ENCODE peak calls at places on chromosomes 1 and 21, in six cellular contexts. F, K, S, P, E and M are unnamed samples.

GRCh38 chr1:227490478-227490877 is 72.9 kb upstream of the ZNF678 start:
- DNase-seq in F (no peak), K (no peak), S (no peak), P (peak), E (no peak), M (no peak)

GRCh38 chr21:28237661-28238060 is 755.0 kb downstream of the LTN1 start:
- DNase-seq in F (no peak), K (no peak), S (no peak), P (no peak), E (no peak), M (no peak)

GRCh38 chr21:44933199-44933937 is 6.5 kb upstream of the SLX9 start:
- DNase-seq in F (no peak), K (no peak), S (no peak), P (no peak), E (no peak), M (no peak)

GRCh38 chr1:6888268-6888667 is 103.0 kb downstream of the CAMTA1 start:
- DNase-seq in F (no peak), K (no peak), S (no peak), P (no peak), E (no peak), M (no peak)

GRCh38 chr1:67575861-67576260 is 109.1 kb upstream of the GADD45A start:
- DNase-seq in F (no peak), K (no peak), S (no peak), P (no peak), E (no peak), M (no peak)

GRCh38 chr1:199585392-199585791 is 442.1 kb upstream of the NR5A2 start:
- DNase-seq in F (no peak), K (no peak), S (no peak), P (no peak), E (no peak), M (no peak)

GRCh38 chr1:29360768-29361167 is 124.4 kb downstream of the PTPRU start:
- DNase-seq in F (no peak), K (no peak), S (no peak), P (no peak), E (no peak), M (no peak)

GRCh38 chr1:9601942-9602793 is 13.5 kb downstream of the TMEM201 start:
- DNase-seq in F (no peak), K (no peak), S (no peak), P (no peak), E (no peak), M (no peak)

GRCh38 chr1:107093385-107093784 is 36.9 kb downstream of the PRMT6 start:
- DNase-seq in F (no peak), K (no peak), S (no peak), P (no peak), E (no peak), M (no peak)

GRCh38 chr1:24996983-24997893 is 67.2 kb upstream of the RUNX3 start:
- DNase-seq in F (no peak), K (no peak), S (peak), P (no peak), E (no peak), M (peak)

GRCh38 chr1:78839704-78840277 is 166.7 kb downstream of the ADGRL4 start:
- DNase-seq in F (peak), K (peak), S (peak), P (peak), E (peak), M (no peak)

GRCh38 chr1:89877756-89878155 is 56.9 kb downstream of the LRRC8D start:
- DNase-seq in F (no peak), K (no peak), S (no peak), P (no peak), E (no peak), M (no peak)

GRCh38 chr21:45923146-45923545 is 58.4 kb upstream of the COL6A1 start:
- DNase-seq in F (peak), K (peak), S (peak), P (no peak), E (peak), M (no peak)

GRCh38 chr1:9881838-9882249 is 28.2 kb downstream of the CTNNBIP1 start:
- DNase-seq in F (no peak), K (no peak), S (no peak), P (no peak), E (no peak), M (no peak)

GRCh38 chr21:15063821-15064575 is 802 bp downstream of the NRIP1 start:
- DNase-seq in F (no peak), K (peak), S (no peak), P (peak), E (peak), M (no peak)

GRCh38 chr1:63621698-63622097 is 28.5 kb downstream of the PGM1 start:
- DNase-seq in F (peak), K (no peak), S (no peak), P (no peak), E (peak), M (no peak)